ENCODE peak calls at places on chromosome 2, in four cellular contexts. T is HepG2, Q is GM12878, L is K562. C is an unnamed sample.

GRCh38 chr2:203451011-203451410 is 84.1 kb downstream of the RAPH1 start:
- DNase-seq in T (no peak), Q (no peak), L (no peak), C (no peak)

GRCh38 chr2:86807462-86808275 is 17.0 kb upstream of the CD8A start:
- DNase-seq in T (peak), Q (no peak), L (no peak), C (peak)

GRCh38 chr2:15846626-15847025 is 93.7 kb upstream of the MYCN start:
- DNase-seq in T (no peak), Q (no peak), L (no peak), C (no peak)

GRCh38 chr2:129619471-129619870 is 360.0 kb upstream of the RAB6C start:
- DNase-seq in T (no peak), Q (no peak), L (no peak), C (no peak)

GRCh38 chr2:239479471-239479870 is 78.7 kb upstream of the HDAC4 start:
- DNase-seq in T (no peak), Q (no peak), L (no peak), C (no peak)

GRCh38 chr2:99801304-99801909 is 311.6 kb upstream of the REV1 start:
- DNase-seq in T (no peak), Q (no peak), L (no peak), C (no peak)

GRCh38 chr2:171811229-171811628 is 82.8 kb downstream of the SLC25A12 start:
- DNase-seq in T (peak), Q (no peak), L (no peak), C (no peak)

GRCh38 chr2:74385396-74385795 is 5.3 kb upstream of the DCTN1 start:
- DNase-seq in T (no peak), Q (no peak), L (no peak), C (no peak)

GRCh38 chr2:28927878-28928277 is 33.4 kb downstream of the WDR43 start:
- DNase-seq in T (no peak), Q (no peak), L (no peak), C (no peak)

GRCh38 chr2:207530160-207531023 is 630 bp downstream of the CREB1 start:
- DNase-seq in T (peak), Q (no peak), L (peak), C (peak)

GRCh38 chr2:98507940-98508689 is 63.5 kb downstream of the INPP4A start:
- DNase-seq in T (no peak), Q (no peak), L (peak), C (no peak)

GRCh38 chr2:138364554-138365162 is 136.9 kb upstream of the SPOPL start:
- DNase-seq in T (no peak), Q (no peak), L (no peak), C (no peak)

GRCh38 chr2:2252179-2252578 is 78.9 kb downstream of the MYT1L start:
- DNase-seq in T (no peak), Q (no peak), L (no peak), C (no peak)

GRCh38 chr2:179877601-179878364 is 16.4 kb upstream of the ZNF385B start:
- DNase-seq in T (no peak), Q (no peak), L (no peak), C (no peak)

GRCh38 chr2:159285929-159286708 is at the start of gene WDSUB1:
- DNase-seq in T (peak), Q (no peak), L (peak), C (peak)

GRCh38 chr2:233068762-233069418 is 8.7 kb downstream of the INPP5D start:
- DNase-seq in T (no peak), Q (no peak), L (no peak), C (no peak)

GRCh38 chr2:162688403-162688802 is 150.2 kb downstream of the KCNH7 start:
- DNase-seq in T (no peak), Q (no peak), L (no peak), C (no peak)

GRCh38 chr2:111209045-111209514 is 88.4 kb downstream of the BCL2L11 start:
- DNase-seq in T (no peak), Q (peak), L (no peak), C (no peak)

GRCh38 chr2:234914371-234915154 is 37.3 kb upstream of the SH3BP4 start:
- DNase-seq in T (peak), Q (no peak), L (no peak), C (no peak)

GRCh38 chr2:71548589-71549485 is 95.5 kb downstream of the DYSF start:
- DNase-seq in T (peak), Q (no peak), L (peak), C (peak)

GRCh38 chr2:206531996-206532543 is 88.7 kb downstream of the ADAM23 start:
- DNase-seq in T (no peak), Q (no peak), L (no peak), C (peak)

GRCh38 chr2:10494351-10495066 is 46.4 kb upstream of the ODC1 start:
- DNase-seq in T (no peak), Q (no peak), L (no peak), C (no peak)

GRCh38 chr2:8551622-8552074 is 130.2 kb upstream of the ID2 start:
- DNase-seq in T (no peak), Q (no peak), L (no peak), C (no peak)

GRCh38 chr2:72204156-72204781 is 56.6 kb upstream of the CYP26B1 start:
- DNase-seq in T (peak), Q (no peak), L (no peak), C (no peak)

GRCh38 chr2:23430263-23430662 is 45.3 kb downstream of the KLHL29 start:
- DNase-seq in T (no peak), Q (no peak), L (no peak), C (no peak)

GRCh38 chr2:24505534-24505933 is 14.5 kb downstream of the NCOA1 start:
- DNase-seq in T (no peak), Q (no peak), L (no peak), C (no peak)

GRCh38 chr2:520663-521340 is 156.4 kb downstream of the TMEM18 start:
- DNase-seq in T (no peak), Q (no peak), L (no peak), C (no peak)

GRCh38 chr2:64646007-64646880 is 7.5 kb downstream of the SERTAD2 start:
- DNase-seq in T (peak), Q (peak), L (no peak), C (peak)

GRCh38 chr2:237997521-237997920 is 30.7 kb downstream of the UBE2F start:
- DNase-seq in T (no peak), Q (no peak), L (no peak), C (no peak)
- TF ChIP-seq BHLHE40 in T (no peak), Q (no peak), L (no peak), C (no peak)

GRCh38 chr2:213249502-213249901 is 34.8 kb upstream of the SPAG16 start:
- DNase-seq in T (no peak), Q (no peak), L (no peak), C (no peak)

GRCh38 chr2:213248637-213249036 is 35.6 kb upstream of the SPAG16 start:
- DNase-seq in T (peak), Q (no peak), L (no peak), C (no peak)

GRCh38 chr2:213243189-213244044 is 40.8 kb upstream of the SPAG16 start:
- DNase-seq in T (no peak), Q (no peak), L (no peak), C (no peak)

GRCh38 chr2:213247566-213247965 is 36.7 kb upstream of the SPAG16 start:
- DNase-seq in T (no peak), Q (no peak), L (no peak), C (no peak)

GRCh38 chr2:213246665-213247281 is 37.5 kb upstream of the SPAG16 start:
- DNase-seq in T (peak), Q (no peak), L (peak), C (no peak)
- TF ChIP-seq FOXM1 in T (no peak), Q (peak), L (no peak), C (no peak)

GRCh38 chr2:67366832-67367412 is 30.2 kb upstream of the ETAA1 start:
- DNase-seq in T (no peak), Q (no peak), L (no peak), C (no peak)
- TF ChIP-seq SP1 in T (no peak), Q (no peak), L (no peak), C (no peak)

GRCh38 chr2:225398372-225398771 is 1.1 kb upstream of the NYAP2 start:
- DNase-seq in T (no peak), Q (no peak), L (no peak), C (no peak)

GRCh38 chr2:225399509-225399908 is at the start of gene NYAP2:
- DNase-seq in T (no peak), Q (no peak), L (no peak), C (no peak)

GRCh38 chr2:225400546-225400945 is 1.0 kb downstream of the NYAP2 start:
- DNase-seq in T (no peak), Q (no peak), L (no peak), C (no peak)

GRCh38 chr2:225401001-225401400 is 1.5 kb downstream of the NYAP2 start:
- DNase-seq in T (no peak), Q (no peak), L (no peak), C (no peak)

GRCh38 chr2:225400060-225400511 is 576 bp downstream of the NYAP2 start:
- DNase-seq in T (peak), Q (no peak), L (no peak), C (peak)
- TF ChIP-seq BHLHE40 in T (no peak), Q (no peak), L (no peak), C (no peak)

GRCh38 chr2:118186858-118187254 is 98.6 kb downstream of the INSIG2 start:
- DNase-seq in T (no peak), Q (no peak), L (no peak), C (no peak)

GRCh38 chr2:118186110-118186857 is 98.0 kb downstream of the INSIG2 start:
- DNase-seq in T (no peak), Q (peak), L (no peak), C (peak)

GRCh38 chr2:118190365-118190916 is 102.2 kb downstream of the INSIG2 start:
- DNase-seq in T (peak), Q (no peak), L (no peak), C (no peak)

DNA sequence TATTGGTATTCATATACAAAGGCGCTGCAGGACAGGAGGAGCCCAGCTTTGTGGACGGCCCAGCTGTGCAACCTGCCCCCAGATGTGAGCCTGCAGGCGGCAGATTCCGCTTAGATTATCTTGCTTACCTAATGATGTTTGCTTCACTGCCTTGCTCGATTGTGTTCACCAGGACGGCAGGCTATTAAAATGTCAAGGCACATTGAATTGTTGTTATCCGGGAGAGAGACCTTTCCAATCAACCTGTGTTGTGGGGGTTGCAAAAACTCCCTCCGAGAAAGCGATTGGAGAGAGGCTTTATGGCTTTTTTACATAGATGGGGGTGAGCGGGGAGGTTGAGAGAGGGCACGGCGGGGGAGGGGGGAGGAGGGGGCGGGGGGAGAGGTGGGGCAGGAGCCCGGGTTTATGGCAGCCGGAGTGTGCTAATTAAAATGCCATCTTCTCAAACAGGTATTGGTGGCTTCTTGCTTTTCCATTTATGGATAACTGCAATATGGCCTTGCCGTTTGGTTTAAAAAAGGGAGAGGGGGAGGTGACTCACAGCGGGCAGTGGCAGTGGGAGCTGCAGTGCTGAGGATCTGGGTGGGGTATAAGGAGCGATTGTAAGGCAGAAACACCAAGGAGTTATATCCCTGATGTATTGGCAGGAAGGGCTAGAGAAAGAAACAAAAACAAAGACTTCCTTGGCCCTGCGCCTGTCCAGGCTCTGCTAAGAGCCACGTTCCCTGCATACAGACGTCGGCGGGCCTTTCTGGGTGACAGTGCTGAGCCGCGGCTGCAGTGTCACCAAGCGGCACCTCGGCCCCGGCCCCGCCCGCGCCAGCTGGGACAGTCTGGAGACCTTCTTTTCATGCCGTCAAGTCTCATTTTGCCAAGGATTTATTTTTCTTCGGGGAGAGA is 97.2 kb downstream of the INSIG2 start:
- DNase-seq in T (no peak), Q (no peak), L (no peak), C (peak)
- TF ChIP-seq FOXM1 in T (no peak), Q (no peak), L (no peak), C (no peak)

GRCh38 chr2:240832205-240832727 is 12.2 kb upstream of the KIF1A start:
- DNase-seq in T (peak), Q (peak), L (peak), C (peak)

GRCh38 chr2:240833724-240834285 is 13.8 kb upstream of the KIF1A start:
- DNase-seq in T (no peak), Q (no peak), L (no peak), C (no peak)

GRCh38 chr2:240834377-240834975 is 14.5 kb upstream of the KIF1A start:
- DNase-seq in T (no peak), Q (no peak), L (no peak), C (no peak)

GRCh38 chr2:240832816-240833497 is 12.9 kb upstream of the KIF1A start:
- DNase-seq in T (no peak), Q (no peak), L (no peak), C (no peak)

DNA sequence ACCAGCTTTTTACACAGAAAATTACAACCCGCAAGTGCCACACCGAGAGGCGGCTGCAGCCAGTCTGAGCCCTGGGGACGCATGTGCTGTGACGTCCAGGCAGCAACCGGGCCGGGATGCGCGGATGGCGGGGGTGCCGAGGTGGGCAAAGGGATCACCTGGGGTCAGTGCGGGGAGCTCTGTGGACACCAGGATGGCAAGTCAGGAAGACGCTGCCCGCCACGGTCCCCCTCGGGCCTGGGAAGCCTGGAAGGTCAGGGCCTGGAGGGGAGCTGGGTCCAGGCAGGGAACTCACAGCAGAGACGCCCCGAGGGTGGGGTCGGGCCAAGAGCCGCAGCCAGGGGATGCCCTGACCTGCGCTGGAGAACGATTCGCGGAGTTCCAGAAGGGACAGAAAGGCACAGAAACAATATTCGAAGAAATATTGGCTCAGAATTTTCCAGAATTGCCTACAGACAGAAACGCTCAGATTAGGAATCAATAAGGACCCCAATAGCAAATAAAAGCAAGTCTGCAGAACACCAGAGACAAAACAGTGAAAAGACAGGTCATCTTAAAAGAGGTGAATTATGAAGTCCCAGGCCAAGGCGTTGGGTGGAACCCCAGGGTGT is 11.7 kb upstream of the KIF1A start:
- DNase-seq in T (no peak), Q (no peak), L (no peak), C (no peak)
- TF ChIP-seq SP1 in T (no peak), Q (no peak), L (no peak), C (no peak)

GRCh38 chr2:230412369-230412706 is 3.7 kb upstream of the SP100 start:
- DNase-seq in T (no peak), Q (no peak), L (no peak), C (no peak)

GRCh38 chr2:230411484-230412368 is 4.3 kb upstream of the SP100 start:
- DNase-seq in T (peak), Q (no peak), L (peak), C (peak)

GRCh38 chr2:230412846-230413245 is 3.2 kb upstream of the SP100 start:
- DNase-seq in T (no peak), Q (no peak), L (peak), C (no peak)

GRCh38 chr2:230414302-230414701 is 1.7 kb upstream of the SP100 start:
- DNase-seq in T (no peak), Q (no peak), L (no peak), C (no peak)

DNA sequence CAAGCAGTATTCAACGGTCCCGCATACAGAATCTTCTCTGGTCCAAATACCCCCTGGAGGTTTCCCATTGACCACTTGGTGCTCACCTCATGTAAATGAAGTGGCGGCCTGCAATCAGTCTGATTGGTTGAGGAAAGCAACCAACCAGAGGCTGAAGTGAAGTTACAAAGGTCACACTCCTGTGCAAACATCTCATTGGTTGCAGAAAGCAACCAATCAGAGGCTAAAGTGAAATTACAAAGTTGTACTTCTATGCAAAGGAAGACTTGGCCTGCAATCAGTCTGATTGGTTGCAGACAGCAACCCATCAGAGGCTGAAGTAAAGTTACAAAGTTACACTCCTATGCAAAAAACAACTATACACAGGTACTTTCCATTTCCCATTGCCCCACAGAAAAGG is 2.5 kb upstream of the SP100 start:
- DNase-seq in T (peak), Q (peak), L (no peak), C (no peak)
- TF ChIP-seq BHLHE40 in T (no peak), Q (no peak), L (no peak), C (no peak)

GRCh38 chr2:33340265-33340664 is 136.2 kb upstream of the RASGRP3 start:
- DNase-seq in T (no peak), Q (no peak), L (no peak), C (no peak)
- TF ChIP-seq FOXM1 in T (no peak), Q (no peak), L (no peak), C (no peak)